ENCODE peak calls at places on chromosome 21, in seven cellular contexts. One of them, this sample, is unnamed.

GRCh38 chr21:37266515-37267221 is 466 bp downstream of the VPS26C start:
- DNase-seq in NCI-H1105: peak; percentile 85
- DNase-seq in sciatic nerve: no peak
- DNase-seq in hypothalamus: no peak
- DNase-seq in activated CD8-positive, alpha-beta memory T cell treated with anti-CD3 and anti-CD28 coated beads for 24 hours: no peak
- DNase-seq in ELF-1: peak; percentile 75
- DNase-seq in skeletal muscle cell: no peak
- DNase-seq in this sample: no peak

GRCh38 chr21:35026617-35027557 is 22.2 kb downstream of the RUNX1 start:
- DNase-seq in NCI-H1105: no peak
- DNase-seq in sciatic nerve: no peak
- DNase-seq in hypothalamus: peak; percentile 39
- DNase-seq in activated CD8-positive, alpha-beta memory T cell treated with anti-CD3 and anti-CD28 coated beads for 24 hours: peak; percentile 90
- DNase-seq in ELF-1: peak; percentile 60
- DNase-seq in skeletal muscle cell: no peak
- DNase-seq in this sample: no peak

GRCh38 chr21:15506086-15506485 is 223.7 kb upstream of the USP25 start:
- DNase-seq in NCI-H1105: no peak
- DNase-seq in sciatic nerve: no peak
- DNase-seq in hypothalamus: no peak
- DNase-seq in activated CD8-positive, alpha-beta memory T cell treated with anti-CD3 and anti-CD28 coated beads for 24 hours: no peak
- DNase-seq in ELF-1: no peak
- DNase-seq in skeletal muscle cell: no peak
- DNase-seq in this sample: no peak

GRCh38 chr21:45788635-45789506 is 145.3 kb downstream of the PCBP3 start:
- DNase-seq in NCI-H1105: no peak
- DNase-seq in sciatic nerve: no peak
- DNase-seq in hypothalamus: no peak
- DNase-seq in activated CD8-positive, alpha-beta memory T cell treated with anti-CD3 and anti-CD28 coated beads for 24 hours: no peak
- DNase-seq in ELF-1: no peak
- DNase-seq in skeletal muscle cell: no peak
- DNase-seq in this sample: no peak

GRCh38 chr21:29056005-29056404 is 17.4 kb downstream of the CCT8 start:
- DNase-seq in NCI-H1105: no peak
- DNase-seq in sciatic nerve: no peak
- DNase-seq in hypothalamus: no peak
- DNase-seq in activated CD8-positive, alpha-beta memory T cell treated with anti-CD3 and anti-CD28 coated beads for 24 hours: no peak
- DNase-seq in ELF-1: no peak
- DNase-seq in skeletal muscle cell: no peak
- DNase-seq in this sample: no peak

GRCh38 chr21:36207577-36208320 is 51.1 kb downstream of the DOP1B start:
- DNase-seq in NCI-H1105: no peak
- DNase-seq in sciatic nerve: no peak
- DNase-seq in hypothalamus: no peak
- DNase-seq in activated CD8-positive, alpha-beta memory T cell treated with anti-CD3 and anti-CD28 coated beads for 24 hours: no peak
- DNase-seq in ELF-1: no peak
- DNase-seq in skeletal muscle cell: no peak
- DNase-seq in this sample: no peak

GRCh38 chr21:14869984-14870840 is 194.6 kb downstream of the NRIP1 start:
- DNase-seq in NCI-H1105: no peak
- DNase-seq in sciatic nerve: no peak
- DNase-seq in hypothalamus: no peak
- DNase-seq in activated CD8-positive, alpha-beta memory T cell treated with anti-CD3 and anti-CD28 coated beads for 24 hours: no peak
- DNase-seq in ELF-1: no peak
- DNase-seq in skeletal muscle cell: no peak
- DNase-seq in this sample: no peak

GRCh38 chr21:41369105-41369914 is 7.5 kb downstream of the MX2 start:
- DNase-seq in NCI-H1105: no peak
- DNase-seq in sciatic nerve: peak; percentile 73
- DNase-seq in hypothalamus: no peak
- DNase-seq in activated CD8-positive, alpha-beta memory T cell treated with anti-CD3 and anti-CD28 coated beads for 24 hours: peak; percentile 73
- DNase-seq in ELF-1: peak; percentile 64
- DNase-seq in skeletal muscle cell: no peak
- DNase-seq in this sample: no peak

GRCh38 chr21:20802631-20803260 is 195.5 kb upstream of the NCAM2 start:
- DNase-seq in NCI-H1105: no peak
- DNase-seq in sciatic nerve: no peak
- DNase-seq in hypothalamus: peak; percentile 3
- DNase-seq in activated CD8-positive, alpha-beta memory T cell treated with anti-CD3 and anti-CD28 coated beads for 24 hours: no peak
- DNase-seq in ELF-1: no peak
- DNase-seq in skeletal muscle cell: no peak
- DNase-seq in this sample: no peak

GRCh38 chr21:19507682-19508260 is 1104.2 kb upstream of the TMPRSS15 start:
- DNase-seq in NCI-H1105: no peak
- DNase-seq in sciatic nerve: no peak
- DNase-seq in hypothalamus: no peak
- DNase-seq in activated CD8-positive, alpha-beta memory T cell treated with anti-CD3 and anti-CD28 coated beads for 24 hours: no peak
- DNase-seq in ELF-1: peak; percentile 41
- DNase-seq in skeletal muscle cell: no peak
- DNase-seq in this sample: no peak

GRCh38 chr21:36701912-36702621 is 3.2 kb downstream of the SIM2 start:
- DNase-seq in NCI-H1105: no peak
- DNase-seq in sciatic nerve: peak; percentile 30
- DNase-seq in hypothalamus: no peak
- DNase-seq in activated CD8-positive, alpha-beta memory T cell treated with anti-CD3 and anti-CD28 coated beads for 24 hours: no peak
- DNase-seq in ELF-1: peak; percentile 33
- DNase-seq in skeletal muscle cell: no peak
- DNase-seq in this sample: no peak

GRCh38 chr21:36065497-36066036 is 4.3 kb upstream of the CBR1 start:
- DNase-seq in NCI-H1105: no peak
- DNase-seq in sciatic nerve: no peak
- DNase-seq in hypothalamus: no peak
- DNase-seq in activated CD8-positive, alpha-beta memory T cell treated with anti-CD3 and anti-CD28 coated beads for 24 hours: no peak
- DNase-seq in ELF-1: no peak
- DNase-seq in skeletal muscle cell: no peak
- DNase-seq in this sample: peak; percentile 33

GRCh38 chr21:17441370-17441769 is 71.5 kb upstream of the CXADR start:
- DNase-seq in NCI-H1105: peak; percentile 42
- DNase-seq in sciatic nerve: no peak
- DNase-seq in hypothalamus: no peak
- DNase-seq in activated CD8-positive, alpha-beta memory T cell treated with anti-CD3 and anti-CD28 coated beads for 24 hours: no peak
- DNase-seq in ELF-1: no peak
- DNase-seq in skeletal muscle cell: no peak
- DNase-seq in this sample: no peak

GRCh38 chr21:28639742-28640141 is 352.9 kb downstream of the LTN1 start:
- DNase-seq in NCI-H1105: no peak
- DNase-seq in sciatic nerve: no peak
- DNase-seq in hypothalamus: no peak
- DNase-seq in activated CD8-positive, alpha-beta memory T cell treated with anti-CD3 and anti-CD28 coated beads for 24 hours: no peak
- DNase-seq in ELF-1: no peak
- DNase-seq in skeletal muscle cell: peak; percentile 45
- DNase-seq in this sample: peak; percentile 32

GRCh38 chr21:39281853-39282252 is 31.6 kb downstream of the BRWD1 start:
- DNase-seq in NCI-H1105: no peak
- DNase-seq in sciatic nerve: no peak
- DNase-seq in hypothalamus: no peak
- DNase-seq in activated CD8-positive, alpha-beta memory T cell treated with anti-CD3 and anti-CD28 coated beads for 24 hours: no peak
- DNase-seq in ELF-1: no peak
- DNase-seq in skeletal muscle cell: no peak
- DNase-seq in this sample: no peak

GRCh38 chr21:34227386-34227852 is 136.4 kb upstream of the KCNE2 start:
- DNase-seq in NCI-H1105: no peak
- DNase-seq in sciatic nerve: no peak
- DNase-seq in hypothalamus: no peak
- DNase-seq in activated CD8-positive, alpha-beta memory T cell treated with anti-CD3 and anti-CD28 coated beads for 24 hours: no peak
- DNase-seq in ELF-1: no peak
- DNase-seq in skeletal muscle cell: peak; percentile 15
- DNase-seq in this sample: no peak

GRCh38 chr21:26583737-26584136 is 10.7 kb upstream of the CYYR1 start:
- DNase-seq in NCI-H1105: no peak
- DNase-seq in sciatic nerve: no peak
- DNase-seq in hypothalamus: no peak
- DNase-seq in activated CD8-positive, alpha-beta memory T cell treated with anti-CD3 and anti-CD28 coated beads for 24 hours: no peak
- DNase-seq in ELF-1: no peak
- DNase-seq in skeletal muscle cell: no peak
- DNase-seq in this sample: no peak